ENCODE peak calls at places on chromosomes 16 and 17, in ten cellular contexts. Y is neural crest cell, M is left ventricle myocardium inferior, C is cardiac fibroblast, D is omental fat pad, I is kidney, B is cardiac muscle cell, W is nephron progenitor cell, J is A549, U is keratinocyte. S is an unnamed sample.

GRCh38 chr17:78253946-78254672 is 22.7 kb downstream of the TMEM235 start:
- DNase-seq in Y (peak; percentile 85), M (peak; percentile 88), C (peak; percentile 77), D (peak; percentile 74), I (peak; percentile 94), B (peak; percentile 95), W (peak; percentile 93), J (peak; percentile 88), U (peak; percentile 17), S (peak; percentile 84)

GRCh38 chr16:1990336-1991134 is 765 bp downstream of the SYNGR3 start:
- DNase-seq in Y (no peak), M (no peak), C (no peak), D (no peak), I (no peak), B (peak; percentile 69), W (peak; percentile 76), J (no peak), U (no peak), S (no peak)

GRCh38 chr16:138049-138417 is 440 bp downstream of the NPRL3 start:
- DNase-seq in Y (peak; percentile 43), M (no peak), C (no peak), D (no peak), I (peak; percentile 78), B (peak; percentile 52), W (peak; percentile 66), J (no peak), U (no peak), S (peak; percentile 42)

GRCh38 chr17:28145348-28145747 is 102.9 kb downstream of the NLK start:
- DNase-seq in Y (no peak), M (no peak), C (peak; percentile 51), D (no peak), I (no peak), B (no peak), W (no peak), J (no peak), U (no peak), S (no peak)

GRCh38 chr16:50273888-50274770 is 7.8 kb downstream of the ADCY7 start:
- DNase-seq in Y (no peak), M (no peak), C (no peak), D (no peak), I (peak; percentile 73), B (no peak), W (no peak), J (no peak), U (no peak), S (no peak)

GRCh38 chr17:59437766-59438165 is 106.3 kb downstream of the YPEL2 start:
- DNase-seq in Y (no peak), M (no peak), C (no peak), D (no peak), I (no peak), B (no peak), W (no peak), J (no peak), U (no peak), S (no peak)

GRCh38 chr16:53356478-53357207 is 77.6 kb upstream of the RBL2 start:
- DNase-seq in Y (no peak), M (no peak), C (no peak), D (no peak), I (no peak), B (no peak), W (no peak), J (no peak), U (no peak), S (no peak)

GRCh38 chr17:29018788-29019474 is 13.1 kb upstream of the SEZ6 start:
- DNase-seq in Y (no peak), M (no peak), C (no peak), D (no peak), I (no peak), B (no peak), W (no peak), J (no peak), U (no peak), S (no peak)

GRCh38 chr16:12584488-12585233 is 219.0 kb downstream of the CPPED1 start:
- DNase-seq in Y (no peak), M (no peak), C (peak; percentile 9), D (no peak), I (no peak), B (no peak), W (no peak), J (no peak), U (no peak), S (no peak)

GRCh38 chr17:83067718-83068261 is 11.6 kb upstream of the METRNL start:
- DNase-seq in Y (no peak), M (peak; percentile 8), C (no peak), D (no peak), I (peak; percentile 41), B (peak; percentile 50), W (peak; percentile 8), J (peak; percentile 54), U (no peak), S (no peak)

GRCh38 chr17:80168371-80168770 is 1.5 kb upstream of the CARD14 start:
- DNase-seq in Y (no peak), M (no peak), C (no peak), D (no peak), I (peak; percentile 49), B (no peak), W (no peak), J (no peak), U (no peak), S (no peak)

GRCh38 chr17:81701288-81702071 is 1.7 kb upstream of the MRPL12 start:
- DNase-seq in Y (no peak), M (no peak), C (no peak), D (no peak), I (no peak), B (no peak), W (no peak), J (no peak), U (no peak), S (no peak)

GRCh38 chr16:79402356-79402755 is 198.2 kb downstream of the MAF start:
- DNase-seq in Y (no peak), M (no peak), C (no peak), D (no peak), I (peak; percentile 86), B (no peak), W (no peak), J (no peak), U (no peak), S (no peak)

GRCh38 chr17:12773153-12773552 is 16.1 kb upstream of the ARHGAP44 start:
- DNase-seq in Y (no peak), M (no peak), C (no peak), D (no peak), I (no peak), B (no peak), W (no peak), J (no peak), U (no peak), S (no peak)

GRCh38 chr17:48374650-48375230 is 55.3 kb downstream of the SKAP1 start:
- DNase-seq in Y (no peak), M (no peak), C (no peak), D (no peak), I (no peak), B (peak; percentile 41), W (no peak), J (peak; percentile 74), U (no peak), S (no peak)
- TF ChIP-seq CTCF in Y (peak; percentile 59), M (peak; percentile 63), C (peak; percentile 44), D (no peak), I (peak; percentile 53), B (peak; percentile 35), W (peak; percentile 26), J (peak; percentile 85), U (peak; percentile 66), S (peak; percentile 54)

DNA sequence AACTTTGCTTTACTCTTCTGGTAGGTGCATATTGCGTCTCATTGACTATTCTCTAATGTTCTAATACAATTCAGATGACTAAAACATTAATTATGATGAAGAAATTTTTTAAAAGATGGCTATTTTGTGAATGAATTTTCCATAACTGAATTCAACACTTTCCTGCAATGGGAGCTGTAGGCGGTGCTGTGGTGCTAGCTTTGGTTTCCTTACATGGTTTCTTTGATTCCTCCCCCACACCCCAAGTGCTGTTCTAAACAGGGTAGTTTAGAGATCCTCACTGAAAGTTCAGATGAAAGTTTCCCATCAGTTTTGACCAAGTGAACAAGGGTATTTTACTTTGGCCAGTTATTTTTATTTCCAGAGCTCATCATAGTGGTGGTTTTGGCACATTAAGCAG is 26.0 kb upstream of the MRC2 start:
- DNase-seq in Y (no peak), M (no peak), C (peak; percentile 29), D (no peak), I (no peak), B (no peak), W (no peak), J (no peak), U (no peak), S (no peak)
- TF ChIP-seq CTCF in Y (no peak), M (peak; percentile 13), C (peak; percentile 19), D (no peak), I (no peak), B (peak; percentile 42), W (no peak), J (no peak), U (no peak), S (no peak)

GRCh38 chr17:48720263-48721008 is 1.9 kb downstream of the PRAC1 start:
- DNase-seq in Y (no peak), M (no peak), C (no peak), D (no peak), I (no peak), B (no peak), W (no peak), J (no peak), U (no peak), S (no peak)

GRCh38 chr17:48721009-48721402 is 1.3 kb downstream of the PRAC1 start:
- DNase-seq in Y (no peak), M (no peak), C (no peak), D (no peak), I (no peak), B (no peak), W (no peak), J (no peak), U (no peak), S (no peak)

GRCh38 chr17:48723555-48724239 is 712 bp downstream of the PRAC2 start:
- DNase-seq in Y (no peak), M (no peak), C (no peak), D (no peak), I (no peak), B (peak; percentile 14), W (peak; percentile 62), J (no peak), U (no peak), S (no peak)

GRCh38 chr17:48722924-48723554 is at the start of gene PRAC2:
- DNase-seq in Y (no peak), M (no peak), C (no peak), D (no peak), I (no peak), B (no peak), W (peak; percentile 56), J (no peak), U (no peak), S (no peak)

GRCh38 chr17:48722201-48722907 is at the start of gene PRAC1:
- DNase-seq in Y (no peak), M (no peak), C (no peak), D (no peak), I (no peak), B (no peak), W (no peak), J (no peak), U (no peak), S (no peak)
- TF ChIP-seq CTCF in Y (no peak), M (no peak), C (no peak), D (no peak), I (no peak), B (no peak), W (no peak), J (no peak), U (no peak), S (no peak)

DNA sequence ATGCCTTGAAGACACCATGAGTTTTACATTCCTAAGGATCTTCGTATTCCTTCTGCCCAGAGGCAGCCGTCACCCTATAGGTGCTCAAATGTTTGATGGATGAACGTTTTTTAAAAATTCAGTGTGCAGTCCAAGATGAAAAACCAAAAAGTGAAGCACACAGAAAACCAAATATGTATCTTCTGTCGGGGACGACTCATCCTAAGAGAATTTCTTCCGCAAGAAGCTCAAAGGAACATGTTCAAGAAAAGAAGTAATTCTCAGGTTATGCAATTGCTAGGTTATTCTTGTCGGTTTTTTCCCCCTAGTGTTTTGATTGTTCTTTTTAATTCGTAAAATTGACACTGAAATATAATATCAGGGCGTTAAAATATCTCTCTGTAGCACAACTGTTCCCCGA is 1.4 kb downstream of the CENPV start:
- DNase-seq in Y (no peak), M (no peak), C (peak; percentile 75), D (no peak), I (no peak), B (no peak), W (no peak), J (no peak), U (no peak), S (no peak)
- TF ChIP-seq CTCF in Y (no peak), M (no peak), C (no peak), D (no peak), I (no peak), B (no peak), W (no peak), J (no peak), U (no peak), S (no peak)